ENCODE peak calls at places on chromosomes 1 and 21, in seven cellular contexts. T, M, L, E, F, U and H are unnamed samples.

GRCh38 chr1:61156576-61157239 is 74.3 kb downstream of the NFIA start:
- DNase-seq in T (no peak), M (no peak), L (no peak), E (no peak), F (no peak), U (no peak), H (no peak)

GRCh38 chr1:224894915-224895314 is 34.6 kb upstream of the DNAH14 start:
- DNase-seq in T (peak), M (no peak), L (peak), E (no peak), F (peak), U (no peak), H (no peak)

GRCh38 chr1:58909162-58909560 is 125.3 kb upstream of the JUN start:
- DNase-seq in T (peak), M (no peak), L (no peak), E (no peak), F (no peak), U (no peak), H (no peak)

GRCh38 chr1:190578531-190578930 is 100.9 kb upstream of the BRINP3 start:
- DNase-seq in T (no peak), M (no peak), L (no peak), E (no peak), F (no peak), U (no peak), H (no peak)

GRCh38 chr1:204725821-204726448 is 40.4 kb upstream of the LRRN2 start:
- DNase-seq in T (peak), M (no peak), L (peak), E (no peak), F (peak), U (no peak), H (no peak)

GRCh38 chr1:21291184-21291583 is 921 bp upstream of the ECE1 start:
- DNase-seq in T (no peak), M (no peak), L (no peak), E (no peak), F (no peak), U (no peak), H (no peak)

GRCh38 chr1:119743308-119743707 is 25.4 kb downstream of the HMGCS2 start:
- DNase-seq in T (no peak), M (no peak), L (no peak), E (peak), F (no peak), U (no peak), H (no peak)

GRCh38 chr1:220363196-220363831 is 91.1 kb upstream of the RAB3GAP2 start:
- DNase-seq in T (no peak), M (no peak), L (no peak), E (no peak), F (no peak), U (no peak), H (no peak)

GRCh38 chr1:117341123-117341522 is 26.1 kb upstream of the MAN1A2 start:
- DNase-seq in T (no peak), M (no peak), L (no peak), E (no peak), F (no peak), U (no peak), H (no peak)

GRCh38 chr21:41023936-41024335 is 144.0 kb upstream of the BACE2 start:
- DNase-seq in T (no peak), M (no peak), L (no peak), E (no peak), F (no peak), U (no peak), H (no peak)

GRCh38 chr1:240312872-240313271 is 221.2 kb downstream of the FMN2 start:
- DNase-seq in T (no peak), M (no peak), L (peak), E (no peak), F (no peak), U (no peak), H (no peak)

GRCh38 chr1:234756066-234756783 is 146.2 kb upstream of the IRF2BP2 start:
- DNase-seq in T (no peak), M (peak), L (no peak), E (no peak), F (no peak), U (peak), H (no peak)

GRCh38 chr1:31413405-31414005 is 492 bp downstream of the SERINC2 start:
- DNase-seq in T (peak), M (no peak), L (peak), E (peak), F (no peak), U (peak), H (peak)

GRCh38 chr1:114758251-114758832 is 558 bp upstream of the CSDE1 start:
- DNase-seq in T (peak), M (no peak), L (no peak), E (no peak), F (no peak), U (no peak), H (no peak)

DNA sequence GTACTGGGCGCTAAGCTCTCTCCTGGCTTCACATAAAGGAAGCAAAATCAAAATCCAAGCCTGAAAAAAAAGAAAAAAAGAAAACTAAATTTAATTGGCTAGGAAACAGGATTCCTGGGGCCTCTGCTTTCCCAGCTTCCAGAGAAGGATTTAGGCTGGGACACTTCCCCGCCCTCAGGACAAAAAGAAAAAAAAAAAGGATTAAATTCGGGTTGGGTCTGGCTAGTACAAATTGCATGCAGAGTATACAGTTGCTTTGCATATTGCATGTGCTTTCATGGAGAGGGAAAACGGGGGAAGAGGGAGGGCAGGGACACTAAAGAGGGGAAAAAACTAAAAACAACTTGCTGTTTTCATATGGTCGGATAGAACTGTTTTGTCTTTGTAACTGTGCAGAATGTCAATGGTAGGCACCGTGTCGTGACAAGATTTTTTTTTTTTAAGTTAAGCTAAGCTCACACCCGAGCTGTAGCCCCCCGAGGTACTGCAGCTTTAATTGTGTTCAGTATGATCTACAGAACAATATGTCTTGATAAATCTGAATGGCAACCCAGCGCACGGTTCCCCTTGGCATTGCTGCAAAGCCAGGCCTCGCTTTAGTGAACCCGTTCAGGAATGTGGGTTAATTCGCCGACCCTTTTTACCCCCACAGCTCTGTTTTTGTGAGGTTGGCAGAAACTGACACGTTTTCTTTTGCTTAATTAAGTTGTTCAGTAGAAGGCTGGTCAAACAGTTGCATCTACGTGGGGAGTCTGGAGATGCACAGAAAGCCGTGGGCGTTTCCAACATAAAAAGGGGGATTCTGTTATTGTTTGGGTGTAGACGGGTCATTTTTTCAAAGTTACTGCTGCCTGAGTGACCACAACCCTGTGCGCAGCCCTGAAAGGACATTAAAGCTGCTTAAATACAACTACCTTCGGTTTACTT is 43.0 kb downstream of the OLIG1 start:
- DNase-seq in T (no peak), M (no peak), L (no peak), E (no peak), F (no peak), U (no peak), H (no peak)
- H3K4me3 ChIP-seq in T (no peak), M (no peak), L (no peak), E (no peak), F (no peak), U (no peak), H (no peak)

GRCh38 chr1:6426321-6426971 is 1.9 kb downstream of the ESPN start:
- DNase-seq in T (no peak), M (no peak), L (no peak), E (no peak), F (no peak), U (no peak), H (no peak)

GRCh38 chr1:6424000-6424565 is 493 bp upstream of the ESPN start:
- DNase-seq in T (no peak), M (no peak), L (no peak), E (no peak), F (no peak), U (no peak), H (no peak)

GRCh38 chr1:6426972-6427350 is 2.4 kb downstream of the ESPN start:
- DNase-seq in T (no peak), M (no peak), L (no peak), E (no peak), F (no peak), U (no peak), H (no peak)

GRCh38 chr1:6424619-6425593 is at the start of gene ESPN:
- DNase-seq in T (no peak), M (no peak), L (no peak), E (no peak), F (no peak), U (no peak), H (no peak)

DNA sequence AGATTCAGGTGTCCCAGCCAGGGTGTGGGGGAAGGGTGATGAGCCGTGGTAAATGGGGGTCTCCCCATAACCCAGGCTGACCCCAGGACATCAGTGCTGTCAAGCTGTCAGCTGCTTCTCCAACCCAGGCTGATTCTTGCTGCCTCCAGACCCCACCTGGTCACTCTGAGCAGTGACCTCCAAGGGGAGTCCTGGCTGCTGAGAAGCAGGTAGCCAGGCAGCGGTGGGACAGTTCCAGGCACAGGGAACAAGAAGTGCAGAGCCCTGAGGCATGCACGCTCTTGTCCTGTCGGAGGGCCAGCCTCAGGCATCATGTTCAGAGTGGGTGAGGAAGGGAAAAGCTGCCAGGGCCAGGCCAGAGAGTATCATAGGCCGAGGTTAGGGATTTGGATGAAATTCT is 1.1 kb downstream of the ESPN start:
- DNase-seq in T (no peak), M (no peak), L (no peak), E (no peak), F (no peak), U (no peak), H (no peak)
- H3K4me3 ChIP-seq in T (no peak), M (no peak), L (no peak), E (no peak), F (peak), U (no peak), H (no peak)

GRCh38 chr1:208131631-208132286 is 112.4 kb downstream of the PLXNA2 start:
- DNase-seq in T (no peak), M (no peak), L (no peak), E (no peak), F (no peak), U (no peak), H (no peak)
- H3K4me3 ChIP-seq in T (no peak), M (no peak), L (no peak), E (no peak), F (peak), U (no peak), H (no peak)

DNA sequence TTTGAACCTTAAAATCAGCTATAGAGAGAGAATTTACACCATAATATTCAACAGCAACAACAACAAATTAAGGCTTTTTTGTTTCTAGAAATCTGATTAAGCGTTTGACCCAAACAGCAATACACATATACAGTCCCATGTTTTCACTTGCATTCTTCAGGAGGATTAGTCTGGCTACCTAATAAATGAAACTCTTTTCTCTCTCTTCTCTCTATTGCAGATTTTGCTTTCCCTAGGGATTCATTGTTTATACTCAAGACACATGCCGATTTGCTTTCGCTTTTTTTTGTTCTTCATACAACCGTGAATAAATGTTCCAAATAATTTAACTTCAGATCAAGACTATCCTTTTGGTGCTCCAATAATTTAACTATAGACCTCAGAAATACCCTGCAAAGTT is 162.4 kb upstream of the PTBP2 start:
- DNase-seq in T (no peak), M (no peak), L (no peak), E (no peak), F (no peak), U (no peak), H (no peak)
- H3K4me3 ChIP-seq in T (no peak), M (no peak), L (no peak), E (no peak), F (no peak), U (no peak), H (no peak)

GRCh38 chr21:16837319-16837718 is 675.5 kb upstream of the CXADR start:
- DNase-seq in T (no peak), M (no peak), L (no peak), E (no peak), F (no peak), U (no peak), H (no peak)

GRCh38 chr21:16838330-16838729 is 674.5 kb upstream of the CXADR start:
- DNase-seq in T (no peak), M (no peak), L (no peak), E (no peak), F (no peak), U (no peak), H (no peak)

GRCh38 chr21:16840549-16840948 is 672.3 kb upstream of the CXADR start:
- DNase-seq in T (no peak), M (no peak), L (no peak), E (no peak), F (no peak), U (no peak), H (no peak)

GRCh38 chr21:16841917-16842316 is 670.9 kb upstream of the CXADR start:
- DNase-seq in T (no peak), M (no peak), L (no peak), E (no peak), F (no peak), U (no peak), H (no peak)

GRCh38 chr21:16842716-16843115 is 670.1 kb upstream of the CXADR start:
- DNase-seq in T (no peak), M (no peak), L (no peak), E (no peak), F (no peak), U (no peak), H (no peak)
- H3K4me3 ChIP-seq in T (no peak), M (no peak), L (no peak), E (no peak), F (no peak), U (no peak), H (no peak)